ENCODE peak calls at places on chromosomes 2 and 18, in ten cellular contexts. K is brain microvascular endothelial cell, N is neural progenitor cell, A is psoas muscle, H is cardiac fibroblast, I is ascending aorta, V is foreskin fibroblast, S is endodermal cell, Q is lower leg skin, P is upper lobe of right lung. D is an unnamed sample.

GRCh38 chr2:152588911-152589310 is 128.3 kb downstream of the PRPF40A start:
- DNase-seq in K (no peak), N (no peak), A (no peak), H (no peak), I (no peak), V (no peak), S (no peak), Q (no peak), P (no peak), D (no peak)

GRCh38 chr2:55232863-55233657 is 572 bp downstream of the RPS27A start:
- DNase-seq in K (no peak), N (peak), A (peak), H (peak), I (no peak), V (peak), S (peak), Q (peak), P (peak), D (peak)

GRCh38 chr2:151478011-151478410 is 68.3 kb downstream of the RIF1 start:
- DNase-seq in K (no peak), N (no peak), A (no peak), H (peak), I (no peak), V (peak), S (no peak), Q (no peak), P (no peak), D (peak)

GRCh38 chr2:217955881-217956493 is 46.8 kb downstream of the TNS1 start:
- DNase-seq in K (no peak), N (no peak), A (no peak), H (no peak), I (no peak), V (no peak), S (no peak), Q (no peak), P (peak), D (no peak)

GRCh38 chr2:121611730-121612705 is 37.2 kb downstream of the CLASP1 start:
- DNase-seq in K (no peak), N (no peak), A (no peak), H (no peak), I (no peak), V (no peak), S (no peak), Q (no peak), P (no peak), D (no peak)

GRCh38 chr2:5777089-5777488 is 84.9 kb downstream of the SOX11 start:
- DNase-seq in K (no peak), N (no peak), A (no peak), H (no peak), I (no peak), V (no peak), S (no peak), Q (no peak), P (no peak), D (peak)

GRCh38 chr2:660029-660428 is 17.2 kb downstream of the TMEM18 start:
- DNase-seq in K (no peak), N (no peak), A (no peak), H (no peak), I (no peak), V (no peak), S (peak), Q (no peak), P (no peak), D (no peak)

GRCh38 chr2:231807020-231807419 is 20.8 kb downstream of the COPS7B start:
- DNase-seq in K (no peak), N (no peak), A (no peak), H (no peak), I (no peak), V (peak), S (no peak), Q (no peak), P (no peak), D (no peak)

GRCh38 chr2:158009425-158009824 is 92.3 kb upstream of the UPP2 start:
- DNase-seq in K (no peak), N (no peak), A (no peak), H (no peak), I (no peak), V (no peak), S (no peak), Q (no peak), P (no peak), D (no peak)

GRCh38 chr2:172640389-172640788 is 84.5 kb downstream of the PDK1 start:
- DNase-seq in K (no peak), N (no peak), A (no peak), H (peak), I (no peak), V (peak), S (no peak), Q (no peak), P (no peak), D (no peak)

GRCh38 chr2:96239091-96239490 is 26.7 kb downstream of the TMEM127 start:
- DNase-seq in K (no peak), N (no peak), A (no peak), H (no peak), I (no peak), V (no peak), S (no peak), Q (no peak), P (no peak), D (no peak)

GRCh38 chr2:64819774-64820688 is 166.3 kb upstream of the SERTAD2 start:
- DNase-seq in K (no peak), N (no peak), A (no peak), H (no peak), I (no peak), V (no peak), S (no peak), Q (no peak), P (no peak), D (no peak)

GRCh38 chr2:16617282-16618266 is 48.1 kb downstream of the CYRIA start:
- DNase-seq in K (peak), N (peak), A (no peak), H (peak), I (no peak), V (no peak), S (peak), Q (peak), P (no peak), D (peak)

GRCh38 chr2:149068225-149068995 is 29.9 kb downstream of the LYPD6B start:
- DNase-seq in K (no peak), N (no peak), A (no peak), H (no peak), I (no peak), V (no peak), S (no peak), Q (no peak), P (no peak), D (no peak)

GRCh38 chr18:32974421-32975165 is 201.8 kb upstream of the KLHL14 start:
- DNase-seq in K (no peak), N (no peak), A (no peak), H (no peak), I (no peak), V (peak), S (no peak), Q (no peak), P (no peak), D (no peak)

GRCh38 chr18:46212398-46212797 is 108.2 kb downstream of the HAUS1 start:
- DNase-seq in K (no peak), N (no peak), A (no peak), H (no peak), I (no peak), V (no peak), S (no peak), Q (no peak), P (no peak), D (no peak)

GRCh38 chr2:212528106-212528856 is 10.3 kb downstream of the ERBB4 start:
- DNase-seq in K (no peak), N (no peak), A (no peak), H (no peak), I (no peak), V (peak), S (no peak), Q (no peak), P (no peak), D (no peak)

GRCh38 chr2:157874997-157875719 is 972 bp downstream of the ACVR1 start:
- DNase-seq in K (peak), N (peak), A (peak), H (peak), I (no peak), V (peak), S (peak), Q (peak), P (peak), D (peak)

GRCh38 chr18:58321986-58322385 is 278.0 kb downstream of the NEDD4L start:
- DNase-seq in K (peak), N (peak), A (peak), H (peak), I (no peak), V (peak), S (peak), Q (peak), P (no peak), D (peak)

GRCh38 chr2:241884951-241885700 is 15.6 kb downstream of the RTP5 start:
- DNase-seq in K (no peak), N (no peak), A (peak), H (no peak), I (no peak), V (no peak), S (no peak), Q (no peak), P (no peak), D (no peak)

GRCh38 chr18:10122116-10122515 is 208.3 kb downstream of the VAPA start:
- DNase-seq in K (peak), N (no peak), A (no peak), H (peak), I (no peak), V (peak), S (no peak), Q (no peak), P (no peak), D (peak)

GRCh38 chr18:22813648-22814328 is 119.3 kb upstream of the RBBP8 start:
- DNase-seq in K (peak), N (peak), A (no peak), H (peak), I (no peak), V (peak), S (no peak), Q (no peak), P (no peak), D (peak)

GRCh38 chr2:41828052-41828643 is 219.7 kb upstream of the PKDCC start:
- DNase-seq in K (no peak), N (no peak), A (no peak), H (no peak), I (no peak), V (no peak), S (no peak), Q (no peak), P (no peak), D (no peak)

GRCh38 chr2:37026050-37026449 is 58.1 kb downstream of the HEATR5B start:
- DNase-seq in K (no peak), N (peak), A (no peak), H (peak), I (no peak), V (peak), S (peak), Q (no peak), P (no peak), D (peak)

GRCh38 chr2:30684546-30684945 is 122.7 kb downstream of the CAPN13 start:
- DNase-seq in K (no peak), N (no peak), A (no peak), H (no peak), I (no peak), V (peak), S (no peak), Q (no peak), P (no peak), D (no peak)

GRCh38 chr18:46324556-46324955 is 220.4 kb downstream of the HAUS1 start:
- DNase-seq in K (peak), N (no peak), A (no peak), H (peak), I (no peak), V (peak), S (no peak), Q (no peak), P (no peak), D (peak)

GRCh38 chr2:152175012-152175367 is 573 bp downstream of the STAM2 start:
- DNase-seq in K (no peak), N (no peak), A (no peak), H (no peak), I (no peak), V (no peak), S (no peak), Q (no peak), P (no peak), D (no peak)

GRCh38 chr2:173990970-173991819 is 26.0 kb upstream of the SP3 start:
- DNase-seq in K (no peak), N (no peak), A (peak), H (peak), I (peak), V (peak), S (no peak), Q (peak), P (no peak), D (peak)

GRCh38 chr2:173989886-173990744 is 24.9 kb upstream of the SP3 start:
- DNase-seq in K (no peak), N (no peak), A (no peak), H (no peak), I (no peak), V (peak), S (no peak), Q (no peak), P (no peak), D (no peak)

GRCh38 chr2:173989160-173989885 is 24.1 kb upstream of the SP3 start:
- DNase-seq in K (no peak), N (no peak), A (no peak), H (no peak), I (no peak), V (no peak), S (no peak), Q (no peak), P (no peak), D (no peak)

GRCh38 chr2:173996766-173997165 is 31.6 kb upstream of the SP3 start:
- DNase-seq in K (no peak), N (no peak), A (no peak), H (no peak), I (no peak), V (no peak), S (no peak), Q (no peak), P (no peak), D (no peak)

GRCh38 chr2:173991857-173992588 is 26.9 kb upstream of the SP3 start:
- DNase-seq in K (peak), N (no peak), A (peak), H (peak), I (peak), V (peak), S (no peak), Q (peak), P (no peak), D (peak)
- H3K4me3 ChIP-seq in K (no peak), N (no peak), A (no peak), H (no peak), I (peak), V (no peak), S (no peak), Q (no peak), P (no peak), D (no peak)

DNA sequence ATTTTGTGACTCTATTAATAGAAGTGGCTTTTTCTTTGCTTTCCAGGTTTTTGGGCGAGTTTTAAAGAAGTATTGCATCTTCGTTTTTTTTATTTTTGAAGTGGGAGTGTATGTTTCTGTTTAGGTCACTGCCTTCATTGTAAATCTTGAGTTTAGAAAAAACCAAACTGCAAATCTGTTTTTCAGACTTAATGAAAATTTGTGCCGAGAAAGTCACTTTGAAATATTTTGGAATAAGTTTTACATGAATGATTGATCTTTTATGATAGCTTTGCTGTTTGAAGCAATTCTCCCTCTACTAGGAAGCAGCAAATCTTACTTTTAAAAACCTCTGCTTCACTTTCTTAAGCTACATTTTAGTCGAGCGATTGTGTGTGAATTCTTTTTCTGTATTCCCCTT is 2.2 kb downstream of the SMAD4 start:
- DNase-seq in K (no peak), N (no peak), A (no peak), H (no peak), I (no peak), V (no peak), S (no peak), Q (no peak), P (no peak), D (no peak)
- H3K4me3 ChIP-seq in K (no peak), N (peak), A (peak), H (peak), I (peak), V (peak), S (peak), Q (no peak), P (peak), D (peak)

DNA sequence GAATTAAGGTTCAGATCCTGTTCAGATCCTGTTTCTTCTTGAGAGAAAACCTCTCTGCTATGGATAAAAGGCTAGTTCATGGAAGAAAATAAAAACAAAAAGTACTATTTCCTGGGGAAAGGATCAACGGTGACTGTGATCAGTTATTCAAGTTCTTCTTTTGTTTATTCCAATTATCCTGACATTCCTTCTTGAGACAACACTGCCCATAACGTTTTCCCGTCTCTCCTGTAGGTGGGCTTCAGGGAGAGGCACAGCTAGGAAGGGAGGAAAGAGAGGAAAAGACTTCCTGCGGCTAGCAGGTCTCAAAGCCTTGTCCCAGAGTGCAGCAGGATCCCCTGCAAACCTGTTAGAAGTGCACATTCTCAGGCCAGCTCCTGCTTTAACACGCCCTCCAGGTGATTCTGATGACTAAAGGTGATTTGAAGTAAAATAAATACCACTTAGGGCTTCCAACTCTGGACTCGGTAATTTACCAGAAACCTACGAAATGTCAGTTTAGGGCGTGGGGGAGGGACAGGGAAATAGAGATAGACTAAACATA is 4.5 kb upstream of the FHL2 start:
- DNase-seq in K (no peak), N (no peak), A (no peak), H (no peak), I (no peak), V (no peak), S (no peak), Q (no peak), P (no peak), D (peak)
- H3K4me3 ChIP-seq in K (no peak), N (no peak), A (peak), H (no peak), I (no peak), V (no peak), S (no peak), Q (no peak), P (no peak), D (no peak)

DNA sequence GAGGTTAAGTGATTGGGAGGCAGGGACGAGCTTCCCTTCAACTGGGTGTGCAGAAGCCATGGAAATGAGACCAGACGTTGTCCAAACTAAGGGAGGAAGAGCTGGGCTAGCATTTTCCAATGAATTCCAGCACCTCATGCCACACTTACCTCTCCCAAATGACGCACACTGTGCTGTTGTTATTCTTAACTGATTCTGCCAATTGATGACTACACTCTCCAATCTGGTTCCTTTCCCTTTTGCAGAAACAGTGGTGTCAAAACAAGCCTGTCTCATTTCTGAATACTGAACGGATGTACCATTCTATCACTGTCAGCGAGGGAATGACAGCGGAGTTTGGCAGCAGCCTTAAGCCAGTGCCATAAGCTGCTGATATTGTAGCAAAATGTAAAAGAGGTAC is 380.5 kb upstream of the HNRNPA3 start:
- DNase-seq in K (no peak), N (no peak), A (no peak), H (no peak), I (no peak), V (no peak), S (no peak), Q (no peak), P (no peak), D (no peak)
- H3K4me3 ChIP-seq in K (no peak), N (no peak), A (no peak), H (no peak), I (no peak), V (no peak), S (no peak), Q (no peak), P (no peak), D (no peak)

DNA sequence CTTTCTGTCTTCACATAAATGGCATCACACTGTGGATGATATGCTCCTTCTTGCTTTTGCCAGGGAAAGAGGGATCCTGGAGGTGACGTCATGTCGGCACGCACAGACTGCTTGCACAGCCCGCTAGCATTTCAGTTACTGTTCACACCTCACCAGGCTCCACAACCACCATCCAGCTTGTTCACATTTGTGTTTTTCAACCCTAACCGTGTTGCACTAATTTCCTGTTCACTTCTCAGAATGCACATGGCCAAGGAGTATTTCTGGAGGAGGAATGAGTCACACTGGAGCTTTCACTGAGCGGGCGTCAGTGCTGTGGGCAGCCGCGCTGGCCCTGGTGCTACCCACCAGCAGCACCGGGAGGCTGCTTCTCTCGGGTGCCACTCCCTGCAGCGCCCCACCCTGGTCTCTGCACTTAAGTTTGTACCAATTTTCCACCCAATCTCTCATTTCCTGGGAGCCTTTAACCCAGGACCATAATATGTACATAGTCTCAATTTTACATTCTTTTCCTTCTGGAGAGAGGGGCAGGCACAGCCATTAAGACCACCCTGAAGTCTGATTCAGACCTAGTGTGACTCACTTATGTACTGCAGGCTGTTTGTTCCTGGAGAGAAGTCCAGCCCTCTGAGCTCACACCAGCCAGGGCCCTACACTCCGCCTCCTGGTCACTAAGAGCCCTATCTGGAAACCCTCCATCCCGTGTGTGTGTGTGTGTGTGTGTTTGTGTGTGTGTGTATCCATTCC is 65.1 kb downstream of the MBP start:
- DNase-seq in K (peak), N (no peak), A (peak), H (peak), I (peak), V (peak), S (no peak), Q (peak), P (peak), D (peak)
- H3K4me3 ChIP-seq in K (peak), N (no peak), A (no peak), H (no peak), I (no peak), V (no peak), S (no peak), Q (no peak), P (no peak), D (no peak)

D was measured in epithelial cell of esophagus.